ENCODE peak calls at places on chromosomes 16 and 17, in five cellular contexts. E is MCF 10A; R is NCI-H1930; G is GM13976; K is activated CD4-positive, CD25-positive, alpha-beta regulatory T cell. W is an unnamed sample.

GRCh38 chr16:11675561-11676511 is 7.6 kb downstream of the SNN start:
- DNase-seq in E (peak), R (no peak), G (no peak), K (peak), W (no peak)

GRCh38 chr16:77868478-77868877 is 80.1 kb downstream of the VAT1L start:
- DNase-seq in E (no peak), R (no peak), G (no peak), K (no peak), W (no peak)

GRCh38 chr17:57945999-57946797 is 9.0 kb downstream of the CUEDC1 start:
- DNase-seq in E (peak), R (no peak), G (no peak), K (no peak), W (no peak)

GRCh38 chr17:75645889-75646625 is 12.8 kb downstream of the SMIM5 start:
- DNase-seq in E (peak), R (no peak), G (peak), K (no peak), W (peak)

GRCh38 chr17:65035191-65035590 is 21.3 kb downstream of the GNA13 start:
- DNase-seq in E (no peak), R (no peak), G (no peak), K (no peak), W (no peak)

GRCh38 chr16:86343111-86343642 is 167.2 kb upstream of the FOXF1 start:
- DNase-seq in E (peak), R (no peak), G (no peak), K (no peak), W (no peak)

GRCh38 chr16:48720266-48720665 is 110.3 kb upstream of the N4BP1 start:
- DNase-seq in E (peak), R (no peak), G (no peak), K (no peak), W (no peak)

GRCh38 chr16:14187517-14188338 is 116.6 kb downstream of the MRTFB start:
- DNase-seq in E (no peak), R (no peak), G (no peak), K (no peak), W (no peak)

GRCh38 chr17:3002538-3003301 is 60.7 kb downstream of the OR1D5 start:
- DNase-seq in E (no peak), R (no peak), G (peak), K (no peak), W (peak)

GRCh38 chr17:77433385-77434135 is 292.8 kb downstream of the SEC14L1 start:
- DNase-seq in E (no peak), R (no peak), G (peak), K (no peak), W (peak)

GRCh38 chr17:82950525-82951102 is 110.8 kb upstream of the ZNF750 start:
- DNase-seq in E (no peak), R (no peak), G (no peak), K (no peak), W (no peak)

GRCh38 chr17:52995127-52995526 is 827.6 kb upstream of the KIF2B start:
- DNase-seq in E (no peak), R (no peak), G (no peak), K (no peak), W (no peak)

GRCh38 chr16:30903596-30903995 is 7.2 kb downstream of the CTF1 start:
- DNase-seq in E (no peak), R (no peak), G (peak), K (no peak), W (peak)

GRCh38 chr16:30458561-30459394 is 13.1 kb upstream of the SEPHS2 start:
- DNase-seq in E (no peak), R (no peak), G (peak), K (peak), W (peak)

GRCh38 chr17:3794890-3795757 is 5.9 kb downstream of the ITGAE start:
- DNase-seq in E (no peak), R (no peak), G (no peak), K (no peak), W (no peak)

GRCh38 chr16:47732806-47733150 is 271.6 kb downstream of the PHKB start:
- DNase-seq in E (peak), R (no peak), G (no peak), K (no peak), W (no peak)

GRCh38 chr17:28100936-28101335 is 58.5 kb downstream of the NLK start:
- DNase-seq in E (no peak), R (no peak), G (no peak), K (no peak), W (no peak)

GRCh38 chr16:54437921-54438320 is 151.3 kb upstream of the IRX3 start:
- DNase-seq in E (no peak), R (no peak), G (no peak), K (no peak), W (no peak)

GRCh38 chr16:85452364-85453178 is 160.6 kb upstream of the GSE1 start:
- DNase-seq in E (no peak), R (peak), G (no peak), K (no peak), W (no peak)

GRCh38 chr17:63698381-63698885 is 1.5 kb downstream of the LIMD2 start:
- DNase-seq in E (no peak), R (no peak), G (peak), K (no peak), W (no peak)

GRCh38 chr17:66942453-66943264 is 21.8 kb upstream of the CACNG4 start:
- DNase-seq in E (no peak), R (no peak), G (no peak), K (no peak), W (no peak)

GRCh38 chr16:7998789-7999453 is 591.4 kb downstream of the TMEM114 start:
- DNase-seq in E (no peak), R (no peak), G (no peak), K (no peak), W (no peak)